ENCODE peak calls at places on chromosomes 13 and 19, in seven cellular contexts. N, J, Q, R, U, G and B are unnamed samples.

GRCh38 chr13:44932850-44933251 is 56.4 kb downstream of the NUFIP1 start:
- DNase-seq in N (no peak), J (no peak), Q (no peak), R (no peak), U (no peak), G (peak), B (no peak)

GRCh38 chr13:48311223-48311622 is 7.7 kb downstream of the RB1 start:
- DNase-seq in N (no peak), J (no peak), Q (no peak), R (no peak), U (no peak), G (no peak), B (no peak)

GRCh38 chr19:12946092-12946845 is 607 bp downstream of the RAD23A start:
- DNase-seq in N (peak), J (no peak), Q (peak), R (peak), U (peak), G (peak), B (no peak)

GRCh38 chr13:109145631-109146030 is 516.2 kb downstream of the MYO16 start:
- DNase-seq in N (peak), J (no peak), Q (no peak), R (no peak), U (no peak), G (peak), B (no peak)

GRCh38 chr19:58153386-58153785 is 2.8 kb upstream of the ZNF329 start:
- DNase-seq in N (no peak), J (no peak), Q (no peak), R (no peak), U (no peak), G (no peak), B (no peak)

GRCh38 chr19:14519860-14520407 is 1.7 kb upstream of the DNAJB1 start:
- DNase-seq in N (no peak), J (no peak), Q (no peak), R (no peak), U (no peak), G (peak), B (no peak)

GRCh38 chr19:14051980-14052379 is 9.9 kb downstream of the PALM3 start:
- DNase-seq in N (no peak), J (no peak), Q (no peak), R (no peak), U (no peak), G (no peak), B (no peak)

GRCh38 chr19:16381756-16382401 is 57.3 kb downstream of the KLF2 start:
- DNase-seq in N (no peak), J (no peak), Q (no peak), R (no peak), U (no peak), G (no peak), B (no peak)

GRCh38 chr13:66033924-66034323 is 1196.2 kb downstream of the PCDH9 start:
- DNase-seq in N (no peak), J (no peak), Q (no peak), R (no peak), U (no peak), G (no peak), B (no peak)

GRCh38 chr13:108213946-108214345 is 1.4 kb downstream of the LIG4 start:
- DNase-seq in N (no peak), J (no peak), Q (no peak), R (no peak), U (no peak), G (peak), B (no peak)

GRCh38 chr19:13430790-13431582 is 75.3 kb downstream of the CACNA1A start:
- DNase-seq in N (peak), J (no peak), Q (peak), R (no peak), U (peak), G (peak), B (no peak)

GRCh38 chr13:37014609-37015008 is 14.0 kb downstream of the EXOSC8 start:
- DNase-seq in N (no peak), J (no peak), Q (no peak), R (no peak), U (no peak), G (peak), B (no peak)

GRCh38 chr19:5445071-5445470 is 10.1 kb upstream of the ZNRF4 start:
- DNase-seq in N (no peak), J (no peak), Q (no peak), R (no peak), U (no peak), G (no peak), B (no peak)

GRCh38 chr19:29761575-29762225 is 46.6 kb upstream of the C19orf12 start:
- DNase-seq in N (no peak), J (no peak), Q (no peak), R (no peak), U (no peak), G (no peak), B (no peak)

GRCh38 chr13:105343134-105343806 is 1192.2 kb downstream of the EFNB2 start:
- DNase-seq in N (peak), J (no peak), Q (no peak), R (peak), U (no peak), G (peak), B (no peak)

GRCh38 chr13:51191743-51192142 is 30.5 kb upstream of the FAM124A start:
- DNase-seq in N (no peak), J (no peak), Q (no peak), R (no peak), U (no peak), G (no peak), B (no peak)